ENCODE peak calls at places on chromosomes 16 and 17, in four cellular contexts. V, Y, L and N are unnamed samples.

GRCh38 chr16:24853169-24853824 is 7.5 kb downstream of the SLC5A11 start:
- DNase-seq in L (no peak), Y (no peak), V (no peak), N (peak; percentile 65)

GRCh38 chr17:80761421-80761871 is 216.8 kb downstream of the RPTOR start:
- DNase-seq in L (peak; percentile 26), Y (peak; percentile 81), V (peak; percentile 88), N (peak; percentile 80)

GRCh38 chr17:6110592-6110991 is 40.4 kb downstream of the WSCD1 start:
- DNase-seq in Y (no peak), L (no peak), V (no peak), N (no peak)

GRCh38 chr17:72122668-72123495 is 2.1 kb downstream of the SOX9 start:
- DNase-seq in L (peak; percentile 70), Y (peak; percentile 43), V (peak; percentile 68), N (peak; percentile 26)

GRCh38 chr16:56163089-56163488 is 28.2 kb upstream of the GNAO1 start:
- DNase-seq in L (no peak), V (no peak), Y (no peak), N (no peak)

GRCh38 chr17:83053021-83053778 is 26.2 kb upstream of the METRNL start:
- DNase-seq in L (peak; percentile 70), Y (no peak), V (peak; percentile 30), N (peak; percentile 55)

GRCh38 chr16:57159447-57159846 is 26.4 kb downstream of the PSME3IP1 start:
- DNase-seq in L (no peak), V (no peak), Y (no peak), N (no peak)

GRCh38 chr17:7394452-7395191 is at the start of gene PLSCR3:
- DNase-seq in V (peak; percentile 84), Y (peak; percentile 82), L (peak; percentile 93), N (peak; percentile 80)

GRCh38 chr17:74530751-74531150 is 524 bp downstream of the CD300LB start:
- DNase-seq in L (peak; percentile 9), Y (no peak), V (no peak), N (no peak)

GRCh38 chr16:82651921-82652601 is 25.3 kb downstream of the CDH13 start:
- DNase-seq in V (no peak), Y (no peak), L (peak; percentile 9), N (no peak)

GRCh38 chr17:45905812-45906211 is 11.5 kb downstream of the MAPT start:
- DNase-seq in Y (no peak), L (no peak), V (no peak), N (no peak)

GRCh38 chr16:24493859-24494258 is 45.5 kb upstream of the RBBP6 start:
- DNase-seq in L (no peak), V (no peak), Y (no peak), N (no peak)

GRCh38 chr17:59406278-59406677 is 74.8 kb downstream of the YPEL2 start:
- DNase-seq in Y (no peak), L (no peak), V (no peak), N (no peak)

GRCh38 chr16:28549301-28549899 is 4.3 kb upstream of the SGF29 start:
- DNase-seq in V (peak; percentile 53), L (no peak), Y (peak; percentile 62), N (peak; percentile 57)

GRCh38 chr16:11757671-11758545 is 15.3 kb upstream of the TXNDC11 start:
- DNase-seq in V (peak; percentile 70), Y (peak; percentile 75), L (no peak), N (peak; percentile 59)

GRCh38 chr17:19017401-19017800 is 12.8 kb upstream of the FAM83G start:
- DNase-seq in Y (no peak), V (no peak), L (no peak), N (no peak)

GRCh38 chr16:2969545-2970521 is 685 bp downstream of the PAQR4 start:
- DNase-seq in Y (peak; percentile 37), V (peak; percentile 49), L (no peak), N (peak; percentile 60)

GRCh38 chr17:48547839-48548686 is 3.2 kb upstream of the HOXB2 start:
- DNase-seq in V (peak; percentile 88), Y (peak; percentile 71), L (peak; percentile 81), N (peak; percentile 78)

GRCh38 chr16:84648595-84649510 is 542 bp downstream of the KLHL36 start:
- DNase-seq in V (no peak), Y (no peak), L (peak; percentile 81), N (no peak)

GRCh38 chr17:31496097-31496496 is 104.6 kb downstream of the RAB11FIP4 start:
- DNase-seq in Y (no peak), L (no peak), V (no peak), N (no peak)

GRCh38 chr16:82776466-82777146 is 149.8 kb downstream of the CDH13 start:
- DNase-seq in V (no peak), L (no peak), Y (peak; percentile 35), N (no peak)

DNA sequence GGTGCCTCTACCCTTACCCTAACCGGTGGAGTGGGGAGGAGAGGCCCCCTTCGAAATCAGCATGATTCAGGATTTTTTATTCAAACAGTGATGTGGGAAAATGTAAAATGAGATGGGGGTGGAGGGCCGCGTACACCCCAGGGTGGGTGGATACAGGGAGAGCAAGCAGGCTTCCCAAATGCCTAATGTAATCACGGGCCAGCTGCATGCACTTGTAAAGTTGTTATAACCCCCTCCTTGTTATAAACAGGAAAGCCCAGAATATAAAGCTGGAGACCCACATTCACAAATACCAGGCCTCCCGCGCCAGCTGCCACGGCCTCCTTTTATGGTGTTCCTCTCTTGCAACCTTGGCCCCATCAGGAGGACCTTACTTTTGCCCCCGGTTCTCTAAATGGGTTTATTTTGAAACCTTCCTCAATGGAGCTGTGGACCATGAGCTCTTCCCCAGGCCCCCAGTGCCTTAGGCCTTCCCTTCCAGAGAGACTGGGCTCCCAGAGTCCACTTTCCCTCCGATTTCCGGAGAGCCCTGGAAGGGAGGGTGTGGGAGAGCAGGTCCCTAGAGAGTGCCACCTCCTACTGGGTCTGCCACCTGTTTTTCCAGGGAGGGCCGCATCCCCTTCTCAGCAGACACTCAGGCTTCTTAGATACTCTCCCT is 906 bp upstream of the FOXL1 start:
- DNase-seq in V (peak; percentile 96), Y (peak; percentile 69), L (no peak), N (no peak)
- H3K4me3 ChIP-seq in V (peak overlapping the region; percentile 60), Y (no peak overlapping the region), L (no peak overlapping the region), N (peak overlapping the region; percentile 72)

GRCh38 chr16:1744338-1744840 is 27.0 kb downstream of the NME3 start:
- DNase-seq in L (no peak), Y (no peak), V (no peak), N (no peak)

GRCh38 chr16:1741553-1742165 is 29.7 kb downstream of the NME3 start:
- DNase-seq in L (no peak), V (no peak), Y (no peak), N (no peak)

GRCh38 chr16:1743376-1744337 is 27.7 kb downstream of the NME3 start:
- DNase-seq in Y (no peak), V (no peak), L (no peak), N (no peak)

GRCh38 chr16:1740234-1740633 is 31.1 kb downstream of the NME3 start:
- DNase-seq in L (no peak), Y (no peak), V (no peak), N (no peak)

DNA sequence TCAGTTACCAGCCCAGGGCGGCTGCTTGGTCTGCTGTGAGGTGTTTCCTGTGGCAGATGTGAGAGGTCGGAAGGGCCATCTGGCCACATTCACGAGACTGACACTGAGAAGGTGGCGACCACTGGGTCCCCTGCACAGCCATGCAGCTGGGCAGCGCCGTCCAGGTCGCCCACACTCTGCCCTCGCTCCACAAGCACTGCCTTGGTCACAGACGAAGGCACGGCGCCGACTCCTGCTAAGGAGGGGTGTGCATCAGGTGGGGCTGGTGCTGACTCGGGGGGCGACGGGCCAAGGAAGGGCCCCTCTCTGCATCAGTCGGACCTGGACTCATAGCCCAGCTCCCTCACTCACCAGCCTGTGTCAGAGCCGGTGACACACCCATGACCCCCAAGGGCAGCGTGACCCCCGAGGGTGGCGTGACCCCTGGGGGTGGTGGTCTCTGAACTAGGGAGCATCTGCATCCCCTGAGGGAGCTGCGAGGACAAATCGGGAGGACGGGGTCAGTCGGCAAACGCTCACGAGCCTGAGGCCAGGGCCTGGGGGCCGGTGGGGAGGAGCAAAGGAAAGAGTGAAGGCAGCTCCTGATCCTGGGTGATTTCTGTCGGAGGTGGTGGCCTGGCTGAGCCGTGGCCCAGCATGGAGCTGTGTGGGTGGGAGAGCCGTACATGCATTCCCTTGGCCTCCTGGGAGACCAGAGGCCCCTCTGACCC is 30.4 kb downstream of the NME3 start:
- DNase-seq in L (no peak), Y (no peak), V (no peak), N (no peak)
- H3K4me3 ChIP-seq in L (no peak overlapping the region), Y (no peak overlapping the region), V (no peak overlapping the region), N (no peak overlapping the region)

DNA sequence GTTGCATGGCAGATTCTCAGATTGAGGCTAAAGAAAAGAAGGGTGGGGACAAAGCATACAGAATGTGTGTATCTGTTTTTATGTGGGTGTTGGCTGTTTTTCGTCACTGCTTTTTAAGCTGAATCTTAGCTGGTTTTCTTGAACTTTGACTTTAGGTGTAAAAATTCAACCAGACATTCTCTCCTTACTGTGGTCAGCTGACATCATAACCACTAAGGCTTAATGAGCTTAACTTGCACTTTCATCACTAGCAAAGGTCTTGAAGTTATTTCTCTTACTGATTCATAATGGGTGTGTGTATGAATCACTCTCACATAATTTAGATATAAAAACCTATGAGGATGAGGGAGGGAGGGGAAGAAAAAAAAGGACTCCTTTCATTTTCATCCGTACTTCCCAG is 4.0 kb upstream of the CDC6 start:
- DNase-seq in Y (peak; percentile 89), L (no peak), V (peak; percentile 96), N (peak; percentile 96)
- H3K4me3 ChIP-seq in Y (no peak overlapping the region), L (no peak overlapping the region), V (no peak overlapping the region), N (peak overlapping the region; percentile 30)

DNA sequence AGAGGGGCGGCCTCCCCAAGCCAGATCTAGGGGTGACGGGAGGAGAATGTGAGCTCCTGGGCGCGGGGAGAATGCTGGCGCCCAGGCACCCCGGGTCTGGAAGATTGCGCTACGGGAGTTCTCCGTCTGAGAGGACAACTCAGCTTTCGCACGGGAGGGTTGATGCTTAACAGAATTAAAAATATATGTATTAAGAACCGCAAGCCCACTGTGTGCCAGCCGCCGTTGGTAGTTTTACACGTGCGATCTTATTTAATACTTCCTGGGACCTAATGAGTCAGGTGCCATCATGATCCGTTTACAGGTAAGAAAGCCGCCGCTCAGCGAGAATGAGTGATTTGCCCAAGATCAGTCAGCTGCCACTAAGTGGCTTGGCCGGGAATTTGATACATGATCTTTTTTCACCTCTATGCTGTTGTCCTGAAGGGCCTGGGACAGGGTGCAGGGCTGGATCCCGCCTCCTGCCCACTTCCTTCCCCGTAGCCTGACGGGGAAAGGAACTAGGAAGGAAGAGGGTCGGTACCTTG is 784 bp downstream of the VAT1L start:
- DNase-seq in Y (no peak), L (no peak), V (no peak), N (no peak)
- H3K4me3 ChIP-seq in Y (peak overlapping the region; percentile 49), L (peak overlapping the region; percentile 50), V (peak overlapping the region; percentile 93), N (peak overlapping the region; percentile 46)

GRCh38 chr16:88817785-88818609 is 6.3 kb upstream of the APRT start:
- DNase-seq in L (no peak), Y (no peak), V (peak; percentile 70), N (no peak)

GRCh38 chr16:88819126-88819525 is 7.4 kb upstream of the APRT start:
- DNase-seq in V (no peak), Y (no peak), L (no peak), N (no peak)

GRCh38 chr16:88820335-88821025 is 8.8 kb upstream of the APRT start:
- DNase-seq in L (no peak), V (no peak), Y (no peak), N (no peak)

GRCh38 chr16:88816736-88817535 is 5.2 kb upstream of the APRT start:
- DNase-seq in V (no peak), Y (no peak), L (no peak), N (no peak)

GRCh38 chr16:88818610-88818874 is 6.8 kb upstream of the APRT start:
- DNase-seq in Y (no peak), L (no peak), V (no peak), N (no peak)
- H3K4me3 ChIP-seq in Y (no peak overlapping the region), L (no peak overlapping the region), V (no peak overlapping the region), N (no peak overlapping the region)

GRCh38 chr17:78383725-78384471 is 5.4 kb downstream of the PGS1 start:
- DNase-seq in V (peak; percentile 100), L (peak; percentile 93), Y (peak; percentile 99), N (peak; percentile 99)
- H3K4me3 ChIP-seq in V (no peak overlapping the region), L (no peak overlapping the region), Y (no peak overlapping the region), N (no peak overlapping the region)